ENCODE peak calls at places on chromosomes 13 and 19, in four cellular contexts. One of them, this sample, is unnamed.
A peak's percentile ranks its signal among the peaks of the same experiment; 100 is the strongest.

GRCh38 chr13:35720690-35721554 is 244.4 kb upstream of the MAB21L1 start:
- DNase-seq in GM12878: no peak
- DNase-seq in HepG2: peak; percentile 31
- DNase-seq in SK-N-SH: peak; percentile 89
- DNase-seq in this sample: peak; percentile 93

GRCh38 chr19:11106477-11106876 is 17.2 kb downstream of the LDLR start:
- DNase-seq in GM12878: no peak
- DNase-seq in HepG2: no peak
- DNase-seq in SK-N-SH: peak; percentile 87
- DNase-seq in this sample: no peak

GRCh38 chr19:7871530-7872305 is 2.5 kb downstream of the PRR36 start:
- DNase-seq in GM12878: peak; percentile 38
- DNase-seq in HepG2: peak; percentile 83
- DNase-seq in SK-N-SH: peak; percentile 83
- DNase-seq in this sample: peak; percentile 100

GRCh38 chr13:114234266-114234644 is 442 bp upstream of the CDC16 start:
- DNase-seq in GM12878: no peak
- DNase-seq in HepG2: no peak
- DNase-seq in SK-N-SH: no peak
- DNase-seq in this sample: no peak

GRCh38 chr13:102117175-102117830 is 284.5 kb downstream of the FGF14 start:
- DNase-seq in GM12878: no peak
- DNase-seq in HepG2: no peak
- DNase-seq in SK-N-SH: no peak
- DNase-seq in this sample: no peak

GRCh38 chr19:27971071-27971470 is 1241.9 kb downstream of the UQCRFS1 start:
- DNase-seq in GM12878: no peak
- DNase-seq in HepG2: no peak
- DNase-seq in SK-N-SH: no peak
- DNase-seq in this sample: no peak

GRCh38 chr13:28718186-28718537 is 608 bp downstream of the SLC46A3 start:
- DNase-seq in GM12878: no peak
- DNase-seq in HepG2: no peak
- DNase-seq in SK-N-SH: no peak
- DNase-seq in this sample: no peak

GRCh38 chr19:16702123-16702522 is 17.5 kb upstream of the NWD1 start:
- DNase-seq in GM12878: no peak
- DNase-seq in HepG2: peak; percentile 10
- DNase-seq in SK-N-SH: peak; percentile 48
- DNase-seq in this sample: no peak

GRCh38 chr19:31096047-31096446 is 253.2 kb downstream of the TSHZ3 start:
- DNase-seq in GM12878: no peak
- DNase-seq in HepG2: no peak
- DNase-seq in SK-N-SH: peak; percentile 24
- DNase-seq in this sample: no peak

GRCh38 chr19:42596391-42597071 is 1.8 kb upstream of the CEACAM8 start:
- DNase-seq in GM12878: no peak
- DNase-seq in HepG2: no peak
- DNase-seq in SK-N-SH: peak; percentile 70
- DNase-seq in this sample: peak; percentile 82

GRCh38 chr19:10602330-10603083 is 15.4 kb upstream of the AP1M2 start:
- DNase-seq in GM12878: no peak
- DNase-seq in HepG2: peak; percentile 31
- DNase-seq in SK-N-SH: peak; percentile 100
- DNase-seq in this sample: peak; percentile 89

GRCh38 chr13:75326173-75327131 is 155.5 kb downstream of the TBC1D4 start:
- DNase-seq in GM12878: no peak
- DNase-seq in HepG2: no peak
- DNase-seq in SK-N-SH: peak; percentile 36
- DNase-seq in this sample: no peak

GRCh38 chr19:43447655-43448054 is 17.8 kb downstream of the LYPD3 start:
- DNase-seq in GM12878: no peak
- DNase-seq in HepG2: no peak
- DNase-seq in SK-N-SH: no peak
- DNase-seq in this sample: no peak

GRCh38 chr19:7515091-7515470 is 822 bp upstream of the ZNF358 start:
- DNase-seq in GM12878: no peak
- DNase-seq in HepG2: no peak
- DNase-seq in SK-N-SH: no peak
- DNase-seq in this sample: no peak

GRCh38 chr19:45117666-45118065 is 24.7 kb downstream of the PPP1R37 start:
- DNase-seq in GM12878: no peak
- DNase-seq in HepG2: no peak
- DNase-seq in SK-N-SH: no peak
- DNase-seq in this sample: no peak

GRCh38 chr13:99296270-99296865 is 10.8 kb downstream of the GPR183 start:
- DNase-seq in GM12878: no peak
- DNase-seq in HepG2: no peak
- DNase-seq in SK-N-SH: no peak
- DNase-seq in this sample: no peak

GRCh38 chr19:50639121-50640112 is at the start of gene SYT3:
- DNase-seq in GM12878: no peak
- DNase-seq in HepG2: no peak
- DNase-seq in SK-N-SH: peak; percentile 95
- DNase-seq in this sample: peak; percentile 80

GRCh38 chr19:11288349-11288748 is 7.6 kb upstream of the TSPAN16 start:
- DNase-seq in GM12878: no peak
- DNase-seq in HepG2: no peak
- DNase-seq in SK-N-SH: peak; percentile 49
- DNase-seq in this sample: no peak

GRCh38 chr19:35460608-35461007 is 12.6 kb downstream of the FFAR2 start:
- DNase-seq in GM12878: no peak
- DNase-seq in HepG2: no peak
- DNase-seq in SK-N-SH: no peak
- DNase-seq in this sample: no peak

GRCh38 chr19:51887522-51888498 is at the start of gene ZNF577:
- DNase-seq in GM12878: no peak
- DNase-seq in HepG2: no peak
- DNase-seq in SK-N-SH: peak; percentile 67
- DNase-seq in this sample: peak; percentile 82

GRCh38 chr19:2600914-2601870 is 101.3 kb downstream of the GNG7 start:
- DNase-seq in GM12878: no peak
- DNase-seq in HepG2: no peak
- DNase-seq in SK-N-SH: no peak
- DNase-seq in this sample: no peak
- TF ChIP-seq TCF12 in GM12878: no peak
- TF ChIP-seq TCF12 in HepG2: no peak
- TF ChIP-seq TCF12 in SK-N-SH: no peak
- TF ChIP-seq TCF12 in this sample: no peak

DNA sequence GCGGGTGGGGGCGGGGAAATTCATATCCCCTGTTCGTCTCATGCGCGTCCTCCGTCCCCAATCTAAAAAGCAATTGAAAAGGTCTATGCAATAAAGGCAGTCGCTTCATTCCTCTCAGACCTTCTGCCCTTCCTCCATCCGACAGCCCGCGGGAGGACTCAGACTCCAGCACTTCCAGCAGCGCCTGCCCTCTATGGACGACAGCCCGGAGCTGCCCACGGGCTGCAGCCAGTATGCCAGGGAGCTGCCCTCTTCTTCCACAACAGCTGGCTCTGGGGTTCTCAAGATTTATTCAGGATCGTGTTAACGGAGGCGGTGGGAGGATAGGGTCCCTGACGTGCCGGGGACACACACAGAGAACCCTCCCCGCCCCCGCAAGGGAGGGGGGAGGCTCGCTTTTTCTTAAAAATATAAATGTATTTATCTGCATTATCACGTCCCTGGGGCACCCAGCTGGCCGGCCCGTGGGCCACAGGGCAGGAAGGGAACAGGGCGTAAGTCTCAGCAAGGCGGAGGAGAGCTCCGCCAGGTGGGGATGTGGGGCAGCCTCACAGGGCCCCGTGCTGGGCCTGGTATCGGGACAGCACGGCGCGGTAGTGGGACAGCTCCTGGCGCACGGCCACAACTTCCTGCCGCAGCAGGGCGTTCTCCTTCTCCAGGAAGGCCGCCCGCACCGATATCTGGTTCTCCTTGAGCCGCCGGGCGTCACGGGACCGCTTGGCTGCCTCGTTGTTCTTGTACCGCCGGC is 6.7 kb downstream of the DBP start:
- DNase-seq in GM12878: no peak
- DNase-seq in HepG2: no peak
- DNase-seq in SK-N-SH: no peak
- DNase-seq in this sample: peak; percentile 81
- TF ChIP-seq TCF12 in GM12878: no peak
- TF ChIP-seq TCF12 in HepG2: no peak
- TF ChIP-seq TCF12 in SK-N-SH: no peak
- TF ChIP-seq TCF12 in this sample: no peak

DNA sequence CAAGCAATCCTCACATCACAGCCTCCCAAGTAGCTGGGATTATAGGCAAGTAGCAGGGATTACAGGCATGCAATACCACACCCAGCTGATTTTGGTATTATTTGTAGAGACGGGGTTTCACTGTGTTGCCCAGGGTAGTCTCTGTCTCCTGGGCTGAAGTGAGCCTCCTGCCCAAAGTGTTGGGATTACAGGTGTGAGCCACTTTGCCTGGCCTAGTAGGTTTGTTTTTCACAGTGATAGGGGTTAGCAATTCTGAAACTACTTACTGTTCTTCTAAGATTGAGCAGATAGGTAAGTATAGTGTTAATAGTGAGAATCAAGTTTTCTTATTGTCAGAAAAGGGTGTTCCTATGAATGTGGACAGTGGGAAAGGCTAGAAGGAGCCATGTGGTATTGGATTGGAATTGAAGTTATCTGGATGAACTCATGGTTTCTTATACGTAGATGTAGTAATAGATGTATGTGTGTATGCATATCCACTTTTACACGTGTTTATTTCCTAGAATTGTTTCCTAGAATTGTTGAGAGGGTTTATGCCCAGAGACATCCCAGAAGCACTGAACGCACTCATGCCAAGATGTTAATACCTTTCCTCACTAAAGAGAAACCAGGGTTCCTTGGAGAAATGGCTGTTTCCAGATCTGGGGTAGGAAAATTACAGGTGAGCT is 49.1 kb downstream of the SAE1 start:
- DNase-seq in GM12878: no peak
- DNase-seq in HepG2: no peak
- DNase-seq in SK-N-SH: no peak
- DNase-seq in this sample: no peak
- TF ChIP-seq TCF12 in GM12878: no peak
- TF ChIP-seq TCF12 in HepG2: no peak
- TF ChIP-seq TCF12 in SK-N-SH: no peak
- TF ChIP-seq TCF12 in this sample: no peak

DNA sequence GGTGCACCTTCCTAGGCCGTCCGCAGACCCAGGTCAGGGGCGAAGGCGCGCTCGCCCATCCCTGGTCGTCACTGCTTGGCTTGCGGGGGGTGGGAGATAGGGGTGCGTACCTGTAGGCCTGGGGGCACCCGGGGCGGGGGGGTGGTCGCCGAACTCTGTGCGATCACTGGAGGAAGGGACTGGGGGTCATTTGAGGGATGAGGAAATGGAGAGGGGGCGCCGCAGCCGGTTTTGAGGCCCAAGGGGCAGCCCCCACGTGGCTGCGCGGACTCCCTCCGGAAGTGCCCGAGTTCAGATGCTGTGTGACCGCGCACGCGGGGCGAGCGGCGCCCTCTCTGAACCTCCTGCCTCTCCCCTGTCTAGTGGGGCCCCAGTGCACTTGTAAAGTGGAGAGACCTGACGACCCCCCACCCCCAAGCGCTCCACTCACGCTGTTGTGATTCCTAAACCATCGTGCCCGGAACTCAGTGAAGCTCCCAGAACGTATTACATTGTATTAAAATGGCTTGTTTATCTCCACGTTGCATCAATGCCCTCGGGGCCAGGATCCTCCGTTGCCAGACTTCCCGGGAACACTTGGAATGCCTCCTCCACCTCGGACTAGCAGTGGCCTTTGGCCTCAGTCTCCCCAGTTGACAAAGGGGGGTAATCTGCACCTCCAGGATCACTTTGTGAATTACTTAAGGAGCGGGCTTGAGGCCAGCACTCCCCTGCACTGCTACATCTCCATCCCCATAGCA is 3.0 kb upstream of the NANOS3 start:
- DNase-seq in GM12878: no peak
- DNase-seq in HepG2: no peak
- DNase-seq in SK-N-SH: peak; percentile 49
- DNase-seq in this sample: no peak
- TF ChIP-seq TCF12 in GM12878: no peak
- TF ChIP-seq TCF12 in HepG2: no peak
- TF ChIP-seq TCF12 in SK-N-SH: no peak
- TF ChIP-seq TCF12 in this sample: no peak

GRCh38 chr13:112725346-112726017 is 35.6 kb downstream of the ATP11A start:
- DNase-seq in GM12878: peak; percentile 24
- DNase-seq in HepG2: no peak
- DNase-seq in SK-N-SH: no peak
- DNase-seq in this sample: no peak
- TF ChIP-seq TCF12 in GM12878: no peak
- TF ChIP-seq TCF12 in HepG2: no peak
- TF ChIP-seq TCF12 in SK-N-SH: no peak
- TF ChIP-seq TCF12 in this sample: no peak

GRCh38 chr19:1651061-1651547 is 1.3 kb downstream of the TCF3 start:
- DNase-seq in GM12878: peak; percentile 56
- DNase-seq in HepG2: no peak
- DNase-seq in SK-N-SH: peak; percentile 73
- DNase-seq in this sample: no peak
- TF ChIP-seq TCF12 in GM12878: peak; percentile 6
- TF ChIP-seq TCF12 in HepG2: no peak
- TF ChIP-seq TCF12 in SK-N-SH: no peak
- TF ChIP-seq TCF12 in this sample: no peak

GRCh38 chr19:19261350-19262189 is 11.5 kb downstream of the TM6SF2 start:
- DNase-seq in GM12878: no peak
- DNase-seq in HepG2: no peak
- DNase-seq in SK-N-SH: peak; percentile 92
- DNase-seq in this sample: peak; percentile 53
- TF ChIP-seq TCF12 in GM12878: no peak
- TF ChIP-seq TCF12 in HepG2: no peak
- TF ChIP-seq TCF12 in SK-N-SH: no peak
- TF ChIP-seq TCF12 in this sample: no peak

DNA sequence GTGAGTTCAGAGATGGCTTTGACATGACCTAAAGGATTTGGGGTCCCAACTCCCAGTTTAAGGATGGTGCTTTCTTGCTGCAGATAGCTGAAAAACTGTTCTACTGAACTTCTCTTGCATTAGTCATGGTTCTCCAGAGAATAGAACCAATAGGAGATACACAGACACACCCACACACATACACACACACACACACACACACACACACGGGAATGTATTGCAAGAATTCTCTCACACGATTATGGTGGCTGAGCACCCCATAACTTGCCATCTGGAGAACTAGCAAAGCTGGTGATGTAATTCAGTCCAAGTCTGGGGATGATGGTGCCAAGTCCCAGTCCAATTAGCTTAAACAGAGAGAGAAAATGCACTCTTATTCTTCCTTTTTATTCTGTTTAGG is 644.0 kb downstream of the DIAPH3 start:
- DNase-seq in GM12878: no peak
- DNase-seq in HepG2: no peak
- DNase-seq in SK-N-SH: no peak
- DNase-seq in this sample: no peak
- TF ChIP-seq TCF12 in GM12878: no peak
- TF ChIP-seq TCF12 in HepG2: no peak
- TF ChIP-seq TCF12 in SK-N-SH: no peak
- TF ChIP-seq TCF12 in this sample: no peak